ENCODE peak calls at places on chromosomes 6 and 20, in ten cellular contexts. D is hepatocyte; E is osteoblast; M is iPS DF 6.9; N is fibroblast of lung; P is CD8-positive, alpha-beta memory T cell; I is GM06990; J is HCT116; U is heart left ventricle; L is aorta. V is an unnamed sample. For H3K36me3, the result is how much of the 10 kb centered on the place peaks cover.

GRCh38 chr6:119166024-119166782 is 87.7 kb upstream of the FAM184A start:
- DNase-seq in D (no peak), E (no peak), J (no peak), N (no peak), L (no peak), U (no peak), P (no peak), M (no peak), I (no peak), V (no peak)

GRCh38 chr6:160412993-160413392 is 64.8 kb downstream of the SLC22A3 start:
- DNase-seq in U (no peak), E (no peak), M (no peak), I (no peak), D (no peak), P (no peak), L (no peak), N (no peak), J (no peak), V (no peak)

GRCh38 chr6:124658053-124658452 is 304.2 kb upstream of the RNF217 start:
- DNase-seq in P (no peak), I (no peak), J (no peak), M (no peak), L (no peak), D (no peak), E (no peak), U (no peak), N (no peak), V (no peak)

GRCh38 chr6:41097467-41098090 is 24.8 kb downstream of the NFYA start:
- DNase-seq in M (no peak), P (no peak), N (peak), L (no peak), E (no peak), U (no peak), I (no peak), D (no peak), J (no peak), V (no peak)

GRCh38 chr20:871948-872347 is 38.4 kb downstream of the FAM110A start:
- DNase-seq in L (no peak), D (no peak), N (no peak), P (no peak), U (no peak), J (no peak), E (no peak), I (no peak), M (no peak), V (no peak)

GRCh38 chr20:57960803-57961575 is 251.2 kb upstream of the PMEPA1 start:
- DNase-seq in P (no peak), J (no peak), E (no peak), N (no peak), D (no peak), M (no peak), U (no peak), L (no peak), I (no peak), V (no peak)

GRCh38 chr6:113710110-113710509 is 147.0 kb upstream of the MARCKS start:
- DNase-seq in D (no peak), U (no peak), L (no peak), J (no peak), N (no peak), I (no peak), M (no peak), E (no peak), P (no peak), V (no peak)

GRCh38 chr6:104229057-104229456 is 630.7 kb downstream of the HACE1 start:
- DNase-seq in J (no peak), L (no peak), M (no peak), P (no peak), D (no peak), N (no peak), E (no peak), I (no peak), U (no peak), V (no peak)

GRCh38 chr20:20364016-20364746 is 3.7 kb upstream of the INSM1 start:
- DNase-seq in D (no peak), N (no peak), P (no peak), U (no peak), J (no peak), M (no peak), I (peak), L (no peak), E (peak), V (no peak)

GRCh38 chr20:266604-267562 is 9.4 kb downstream of the DEFB132 start:
- DNase-seq in E (peak), P (peak), N (peak), U (peak), J (peak), L (peak), M (peak), I (peak), D (peak), V (peak)

GRCh38 chr6:131199568-131200272 is 64.5 kb downstream of the AKAP7 start:
- DNase-seq in N (peak), M (no peak), J (peak), L (peak), U (peak), P (peak), D (peak), E (peak), I (peak), V (no peak)

GRCh38 chr6:168385858-168386735 is 54.9 kb upstream of the SMOC2 start:
- DNase-seq in N (no peak), U (no peak), J (no peak), M (no peak), D (no peak), I (no peak), P (no peak), E (peak), L (no peak), V (no peak)

GRCh38 chr6:130033999-130034814 is 15.8 kb downstream of the L3MBTL3 start:
- DNase-seq in N (peak), L (no peak), M (no peak), D (peak), U (no peak), I (no peak), P (no peak), J (peak), E (peak), V (no peak)

DNA sequence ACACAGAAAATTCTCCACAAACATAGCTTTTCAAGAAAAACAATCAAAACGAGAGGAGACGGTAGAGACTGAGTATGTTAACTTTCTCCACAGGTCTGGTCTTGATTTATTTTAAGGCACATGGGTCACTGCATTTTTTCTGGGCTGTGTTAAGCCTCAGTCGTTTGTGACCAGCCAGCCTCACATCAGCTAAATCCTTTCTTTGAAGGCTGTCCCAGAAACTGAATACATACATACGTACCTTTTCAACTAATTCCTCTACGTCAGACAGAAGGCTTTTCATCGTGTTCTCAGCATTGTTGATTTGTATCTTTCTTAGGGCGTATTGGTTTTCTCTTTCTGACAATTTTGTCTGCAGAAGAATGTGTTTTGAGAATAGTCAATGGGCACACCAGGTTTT is 69.4 kb downstream of the LAMA4 start:
- DNase-seq in N (no peak), D (no peak), L (no peak), I (no peak), J (no peak), M (no peak), E (no peak), U (no peak), P (no peak), V (no peak)
- H3K36me3 ChIP-seq in N (under half), D (under half), L (under half), I (under half), J (under half), M (under half), E (half or more), U (half or more), P (under half), V (under half)

DNA sequence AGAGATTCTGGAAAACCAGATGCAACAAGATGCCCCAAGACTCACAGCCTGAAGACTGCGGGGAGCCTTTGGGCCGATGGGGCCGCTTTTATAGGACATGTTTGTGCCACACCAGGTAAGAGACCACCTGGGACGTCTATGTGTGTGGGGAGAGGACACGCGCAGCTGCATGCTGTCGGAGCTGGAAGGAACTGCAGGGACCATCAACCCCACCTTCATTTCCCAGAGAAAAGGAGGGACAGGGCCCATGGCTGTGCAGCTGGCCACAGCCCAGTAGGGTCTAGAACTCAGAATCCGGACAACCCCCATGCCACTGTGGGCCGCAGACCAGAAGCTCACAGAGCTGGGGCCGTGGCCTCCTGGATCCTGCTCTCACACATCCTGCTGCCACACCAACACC is 100.3 kb upstream of the MPC1 start:
- DNase-seq in D (no peak), J (no peak), E (peak), P (no peak), U (peak), N (no peak), M (no peak), L (no peak), I (no peak), V (no peak)
- H3K36me3 ChIP-seq in D (under half), J (under half), E (under half), P (under half), U (half or more), N (under half), M (under half), L (under half), I (under half), V (under half)

GRCh38 chr6:44410363-44410762 is 22.9 kb downstream of the CDC5L start:
- DNase-seq in D (no peak), I (no peak), L (no peak), U (no peak), M (no peak), J (no peak), P (no peak), E (no peak), N (no peak), V (no peak)
- H3K36me3 ChIP-seq in D (under half), I (under half), L (under half), U (half or more), M (under half), J (half or more), P (half or more), E (half or more), N (under half), V (half or more)

GRCh38 chr6:157887892-157888291 is 64.8 kb downstream of the SNX9 start:
- DNase-seq in L (no peak), N (no peak), D (no peak), P (no peak), U (no peak), E (no peak), M (no peak), J (no peak), I (no peak), V (no peak)
- H3K36me3 ChIP-seq in L (under half), N (under half), D (under half), P (under half), U (under half), E (under half), M (under half), J (under half), I (under half), V (under half)

GRCh38 chr20:36754656-36755222 is 8.8 kb upstream of the NDRG3 start:
- DNase-seq in P (peak), D (peak), E (peak), M (no peak), N (peak), I (no peak), U (no peak), J (peak), L (no peak), V (peak)
- H3K36me3 ChIP-seq in P (under half), D (under half), E (under half), M (under half), N (under half), I (under half), U (under half), J (under half), L (under half), V (half or more)

GRCh38 chr20:37992802-37993538 is 40.3 kb downstream of the TTI1 start:
- DNase-seq in L (no peak), N (peak), D (peak), P (peak), E (peak), U (peak), J (no peak), M (no peak), I (no peak), V (peak)
- H3K36me3 ChIP-seq in L (under half), N (under half), D (under half), P (under half), E (under half), U (under half), J (under half), M (under half), I (under half), V (half or more)

V was measured in RWPE2.